ENCODE peak calls at places on chromosomes 3 and 15, in ten cellular contexts. G is dermis microvascular lymphatic vessel endothelial cell; M is stimulated activated CD4-positive, alpha-beta T cell treated with anti-CD3 and anti-CD28 coated beads, Interleukin-2, amount 100 ng/mL, for 24 hours; P is right cardiac atrium; F is activated CD8-positive, alpha-beta memory T cell treated with anti-CD3 and anti-CD28 coated beads for 48 hours; O is stimulated activated CD8-positive, alpha-beta memory T cell treated with anti-CD3 and anti-CD28 coated beads, Interleukin-7, amount 100 ng/mL, for 48 hours; V is OCI-M1; R is NCI-H69; U is esophagus muscularis mucosa; B is NCI-H345. E is an unnamed sample.

GRCh38 chr3:96101013-96101412 is 713.4 kb upstream of the EPHA6 start:
- DNase-seq in G (no peak), M (no peak), P (no peak), F (no peak), O (no peak), V (no peak), R (peak; percentile 1), U (no peak), B (no peak), E (no peak)

GRCh38 chr3:156233875-156234274 is 113.5 kb downstream of the KCNAB1 start:
- DNase-seq in G (no peak), M (no peak), P (no peak), F (no peak), O (no peak), V (no peak), R (no peak), U (no peak), B (no peak), E (no peak)

GRCh38 chr3:12405432-12406272 is 78.6 kb upstream of the TSEN2 start:
- DNase-seq in G (peak; percentile 88), M (no peak), P (peak; percentile 90), F (no peak), O (no peak), V (peak; percentile 95), R (no peak), U (peak; percentile 93), B (no peak), E (peak; percentile 32)

GRCh38 chr15:58224068-58224467 is 85.9 kb downstream of the AQP9 start:
- DNase-seq in G (peak; percentile 65), M (no peak), P (peak; percentile 79), F (no peak), O (no peak), V (no peak), R (peak; percentile 56), U (no peak), B (no peak), E (no peak)

GRCh38 chr3:24069045-24069444 is 124.0 kb downstream of the NR1D2 start:
- DNase-seq in G (no peak), M (no peak), P (no peak), F (no peak), O (no peak), V (peak; percentile 37), R (peak; percentile 80), U (no peak), B (peak; percentile 21), E (no peak)

GRCh38 chr3:25573386-25574171 is 91.1 kb downstream of the TOP2B start:
- DNase-seq in G (no peak), M (no peak), P (no peak), F (no peak), O (no peak), V (no peak), R (no peak), U (no peak), B (no peak), E (no peak)

GRCh38 chr15:59812185-59812870 is 123.2 kb upstream of the BNIP2 start:
- DNase-seq in G (no peak), M (no peak), P (no peak), F (no peak), O (no peak), V (no peak), R (peak; percentile 97), U (peak; percentile 85), B (peak; percentile 45), E (peak; percentile 82)

GRCh38 chr15:44087578-44088190 is 107.4 kb downstream of the FRMD5 start:
- DNase-seq in G (no peak), M (no peak), P (no peak), F (no peak), O (no peak), V (no peak), R (no peak), U (no peak), B (no peak), E (no peak)

GRCh38 chr3:40995271-40995670 is 204.0 kb upstream of the CTNNB1 start:
- DNase-seq in G (no peak), M (no peak), P (no peak), F (no peak), O (no peak), V (no peak), R (no peak), U (no peak), B (no peak), E (no peak)

GRCh38 chr3:157464283-157464682 is 27.6 kb downstream of the PTX3 start:
- DNase-seq in G (no peak), M (no peak), P (no peak), F (no peak), O (no peak), V (no peak), R (peak; percentile 16), U (no peak), B (no peak), E (no peak)

GRCh38 chr3:167684389-167684993 is 30.7 kb upstream of the WDR49 start:
- DNase-seq in G (peak; percentile 55), M (peak; percentile 11), P (no peak), F (no peak), O (peak; percentile 4), V (peak; percentile 82), R (peak; percentile 78), U (no peak), B (peak; percentile 56), E (peak; percentile 79)

GRCh38 chr3:123385981-123386380 is 62.9 kb downstream of the ADCY5 start:
- DNase-seq in G (no peak), M (no peak), P (peak; percentile 69), F (no peak), O (no peak), V (no peak), R (no peak), U (no peak), B (no peak), E (peak; percentile 28)

GRCh38 chr3:128794067-128794768 is 68.2 kb downstream of the RAB7A start:
- DNase-seq in G (no peak), M (peak; percentile 41), P (no peak), F (no peak), O (peak; percentile 60), V (peak; percentile 41), R (peak; percentile 8), U (no peak), B (no peak), E (no peak)

GRCh38 chr3:112811150-112811884 is 35.3 kb downstream of the CD200R1L start:
- DNase-seq in G (no peak), M (no peak), P (peak; percentile 85), F (no peak), O (no peak), V (peak; percentile 27), R (no peak), U (no peak), B (no peak), E (no peak)

GRCh38 chr3:194687638-194688206 is 2.0 kb downstream of the FAM43A start:
- DNase-seq in G (no peak), M (peak; percentile 86), P (peak; percentile 91), F (peak; percentile 59), O (peak; percentile 77), V (peak; percentile 31), R (peak; percentile 88), U (no peak), B (peak; percentile 43), E (peak; percentile 47)

GRCh38 chr3:39277893-39278615 is 1.8 kb downstream of the CX3CR1 start:
- DNase-seq in G (no peak), M (no peak), P (no peak), F (no peak), O (no peak), V (no peak), R (no peak), U (peak; percentile 81), B (no peak), E (no peak)

GRCh38 chr3:66083096-66083960 is 44.6 kb upstream of the MAGI1 start:
- DNase-seq in G (no peak), M (no peak), P (no peak), F (no peak), O (no peak), V (peak; percentile 0), R (no peak), U (no peak), B (no peak), E (no peak)

E was measured in testis.